ENCODE peak calls at places on chromosomes 4 and X, in five cellular contexts. J, P, H, G and N are unnamed samples. For H3K36me3, the result is how much of the 10 kb centered on the place peaks cover.

GRCh38 chr4:121307441-121308327 is 73.1 kb downstream of the QRFPR start:
- DNase-seq in J (peak), P (peak), H (no peak), G (no peak), N (peak)

GRCh38 chrX:150253946-150254615 is 109.0 kb upstream of the MAMLD1 start:
- DNase-seq in J (no peak), G (no peak), P (no peak), H (no peak), N (no peak)

GRCh38 chr4:77043507-77044131 is 32.2 kb downstream of the CCNI start:
- DNase-seq in G (no peak), H (no peak), P (no peak), J (no peak), N (no peak)

GRCh38 chr4:107035711-107036601 is at the start of gene DKK2:
- DNase-seq in H (no peak), J (no peak), P (peak), G (peak), N (no peak)

GRCh38 chr4:113292371-113293042 is 243.1 kb downstream of the ANK2 start:
- DNase-seq in H (peak), G (no peak), J (no peak), P (peak), N (no peak)

GRCh38 chr4:76690091-76690905 is 207.6 kb downstream of the SOWAHB start:
- DNase-seq in G (no peak), J (no peak), P (peak), H (no peak), N (no peak)

GRCh38 chr4:95536650-95537049 is 12.1 kb downstream of the UNC5C start:
- DNase-seq in H (no peak), P (no peak), J (no peak), G (no peak), N (no peak)

GRCh38 chr4:22191565-22192301 is 243.2 kb upstream of the KCNIP4 start:
- DNase-seq in J (no peak), P (peak), G (no peak), H (no peak), N (no peak)

GRCh38 chr4:166252487-166253402 is 379.7 kb downstream of the TLL1 start:
- DNase-seq in P (peak), G (no peak), J (no peak), H (no peak), N (peak)

GRCh38 chr4:57291911-57292310 is 181.7 kb upstream of the IGFBP7 start:
- DNase-seq in J (no peak), H (no peak), P (no peak), G (no peak), N (no peak)

GRCh38 chrX:104351173-104351769 is 96.5 kb upstream of the ESX1 start:
- DNase-seq in P (no peak), H (no peak), G (no peak), J (no peak), N (no peak)

GRCh38 chrX:95058815-95059214 is 1384.8 kb downstream of the FAM133A start:
- DNase-seq in H (no peak), P (no peak), G (no peak), J (no peak), N (no peak)

GRCh38 chr4:626201-627091 is 1.1 kb downstream of the PDE6B start:
- DNase-seq in H (no peak), G (no peak), J (no peak), P (no peak), N (no peak)

GRCh38 chr4:40199179-40199670 is 2.4 kb downstream of the RHOH start:
- DNase-seq in H (no peak), G (no peak), J (peak), P (no peak), N (peak)

GRCh38 chrX:129058405-129058804 is 464.9 kb downstream of the SMARCA1 start:
- DNase-seq in H (no peak), P (no peak), J (no peak), G (no peak), N (no peak)

GRCh38 chrX:136880003-136880451 is 498 bp downstream of the RBMX start:
- DNase-seq in J (peak), P (peak), H (peak), G (peak), N (peak)

GRCh38 chrX:11786862-11787261 is 28.8 kb downstream of the MSL3 start:
- DNase-seq in P (no peak), J (peak), G (no peak), H (no peak), N (no peak)

GRCh38 chr4:24515698-24516097 is 68.7 kb downstream of the DHX15 start:
- DNase-seq in P (peak), G (no peak), J (no peak), H (no peak), N (no peak)

GRCh38 chr4:11424000-11424399 is 4.7 kb downstream of the HS3ST1 start:
- DNase-seq in J (peak), P (peak), G (no peak), H (no peak), N (peak)

GRCh38 chr4:131370846-131371245 is 1778.2 kb upstream of the PCDH10 start:
- DNase-seq in J (no peak), P (no peak), H (no peak), G (no peak), N (no peak)

GRCh38 chrX:120522820-120523219 is 37.9 kb downstream of the CUL4B start:
- DNase-seq in H (no peak), P (no peak), J (no peak), G (no peak), N (no peak)

GRCh38 chrX:17046478-17047097 is 100.1 kb downstream of the REPS2 start:
- DNase-seq in G (no peak), P (peak), H (no peak), J (peak), N (peak)

GRCh38 chrX:103413981-103414380 is 37.6 kb downstream of the BEX3 start:
- DNase-seq in J (no peak), P (no peak), H (no peak), G (no peak), N (no peak)

DNA sequence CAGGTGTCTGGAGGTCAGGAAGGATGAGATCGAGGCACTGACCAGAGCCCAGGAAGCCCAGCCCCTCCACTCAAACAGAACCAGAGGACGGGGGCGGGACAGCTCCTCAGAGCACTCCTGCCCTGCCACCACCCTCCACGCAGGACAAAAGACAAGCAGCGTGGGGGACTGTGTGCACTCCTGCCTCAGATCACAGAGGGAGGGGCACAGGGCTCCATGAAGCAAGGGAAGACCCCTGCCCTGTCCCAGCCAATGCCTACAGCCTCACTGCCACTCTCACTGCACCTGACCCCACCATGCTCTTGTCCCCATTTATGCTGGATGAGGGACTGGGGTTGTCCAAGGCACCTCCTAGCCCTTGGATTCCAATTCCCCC is 169.0 kb downstream of the AFAP1 start:
- DNase-seq in P (no peak), G (peak), J (no peak), H (no peak), N (no peak)
- H3K36me3 ChIP-seq in P (under half), G (half or more), J (under half), H (under half), N (under half)

DNA sequence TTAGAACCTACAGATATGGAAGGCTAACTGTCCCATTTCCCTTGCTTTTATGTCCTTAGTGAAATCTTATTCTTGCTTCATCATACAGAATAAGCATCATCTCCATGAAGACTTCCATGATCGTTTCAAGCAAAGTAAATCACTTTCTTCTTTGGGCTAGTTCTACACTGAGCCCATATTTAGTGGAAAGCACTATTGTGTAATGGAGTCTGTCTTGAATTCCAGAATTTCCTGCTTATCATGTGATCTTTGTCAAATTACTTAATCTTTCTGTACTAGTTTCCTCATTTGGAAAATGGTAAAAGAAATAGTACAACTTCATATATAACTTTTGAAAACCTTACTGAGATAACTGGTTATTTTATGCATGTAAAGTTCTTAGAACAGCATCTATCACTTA is 7.6 kb downstream of the ANAPC10 start:
- DNase-seq in P (no peak), J (no peak), G (no peak), H (no peak), N (no peak)
- H3K36me3 ChIP-seq in P (under half), J (under half), G (half or more), H (under half), N (half or more)

DNA sequence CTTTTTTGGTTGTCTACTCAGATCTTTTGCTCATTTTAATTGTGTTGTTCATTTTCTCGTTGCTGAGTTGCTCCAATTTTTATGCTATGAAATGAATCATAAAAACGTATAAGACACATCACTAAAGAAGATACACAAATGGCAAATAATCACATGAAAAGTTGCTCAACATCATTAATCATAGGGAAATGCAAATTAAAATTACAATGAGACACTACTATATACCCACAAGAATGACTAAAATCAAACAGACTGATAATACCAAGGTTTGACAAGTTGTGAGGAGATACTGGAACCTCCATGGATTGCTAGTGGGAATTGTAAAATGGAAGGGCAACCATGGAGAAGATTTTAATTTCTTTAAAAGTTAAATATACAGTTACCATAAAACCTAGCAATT is 17.0 kb downstream of the GSTCD start:
- DNase-seq in J (no peak), P (no peak), G (no peak), H (no peak), N (no peak)
- H3K36me3 ChIP-seq in J (under half), P (under half), G (under half), H (under half), N (half or more)

GRCh38 chr4:41644915-41645295 is 103.6 kb downstream of the PHOX2B start:
- DNase-seq in P (no peak), G (no peak), J (no peak), H (no peak), N (no peak)

GRCh38 chr4:41644288-41644914 is 104.1 kb downstream of the PHOX2B start:
- DNase-seq in H (peak), P (peak), J (no peak), G (peak), N (no peak)

GRCh38 chr4:41645716-41646115 is 102.8 kb downstream of the PHOX2B start:
- DNase-seq in H (no peak), G (no peak), P (no peak), J (no peak), N (no peak)

GRCh38 chr4:41646862-41647261 is 101.7 kb downstream of the PHOX2B start:
- DNase-seq in J (no peak), H (no peak), G (no peak), P (no peak), N (no peak)

GRCh38 chr4:41647368-41647767 is 101.2 kb downstream of the PHOX2B start:
- DNase-seq in P (no peak), J (no peak), G (no peak), H (no peak), N (no peak)
- H3K36me3 ChIP-seq in P (under half), J (under half), G (under half), H (under half), N (under half)

GRCh38 chr4:78409612-78410202 is 141.9 kb upstream of the ANXA3 start:
- DNase-seq in G (no peak), H (no peak), P (no peak), J (no peak), N (no peak)
- H3K36me3 ChIP-seq in G (under half), H (under half), P (under half), J (under half), N (under half)

GRCh38 chr4:88027611-88028608 is 20.5 kb downstream of the PKD2 start:
- DNase-seq in P (no peak), J (no peak), G (no peak), H (no peak), N (no peak)
- H3K36me3 ChIP-seq in P (under half), J (under half), G (under half), H (under half), N (under half)

DNA sequence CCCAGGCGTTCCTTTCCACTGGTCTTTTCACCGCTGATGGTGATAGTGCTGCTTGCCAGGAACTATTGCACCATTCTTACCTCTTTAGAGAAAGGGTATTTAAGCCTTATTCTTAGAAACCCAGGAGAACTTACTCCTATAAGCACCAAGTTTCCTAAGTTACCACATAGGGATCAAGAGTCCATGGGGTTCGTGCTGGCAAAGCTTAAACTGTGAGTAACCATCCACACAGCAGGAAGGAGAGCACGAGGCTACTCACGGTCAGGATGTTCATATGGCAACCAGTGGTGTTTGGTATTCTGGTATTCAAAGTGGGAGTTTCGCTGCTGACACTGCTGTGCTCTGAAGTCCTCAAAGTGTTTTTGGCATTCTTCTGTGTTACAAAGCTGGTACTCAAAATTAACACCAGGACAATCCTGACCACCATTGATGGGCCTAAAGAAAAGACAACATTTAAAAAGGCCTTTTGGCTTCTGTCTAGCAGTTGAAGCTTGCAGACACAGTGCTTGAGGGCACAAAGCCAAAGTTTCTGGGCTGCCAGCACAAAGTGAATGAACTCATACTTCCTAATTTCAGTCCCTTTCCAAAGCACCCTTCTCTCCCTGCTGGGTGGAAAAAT is 256.9 kb downstream of the ADAMTS3 start:
- DNase-seq in P (peak), H (peak), J (no peak), G (no peak), N (no peak)
- H3K36me3 ChIP-seq in P (under half), H (under half), J (under half), G (under half), N (under half)

GRCh38 chr4:94277539-94277938 is 65.1 kb downstream of the HPGDS start:
- DNase-seq in G (no peak), P (no peak), H (no peak), J (no peak), N (no peak)

GRCh38 chr4:94276204-94276603 is 66.4 kb downstream of the HPGDS start:
- DNase-seq in G (no peak), J (no peak), H (no peak), P (no peak), N (no peak)

GRCh38 chr4:94274912-94275311 is 67.2 kb downstream of the SMARCAD1 start:
- DNase-seq in J (no peak), G (no peak), P (no peak), H (no peak), N (no peak)

GRCh38 chr4:94278777-94279176 is 63.9 kb downstream of the HPGDS start:
- DNase-seq in G (no peak), H (no peak), J (no peak), P (no peak), N (no peak)
- H3K36me3 ChIP-seq in G (half or more), H (half or more), J (under half), P (half or more), N (half or more)